ENCODE peak calls at places on chromosomes 13 and 19, in five cellular contexts. X is K562, E is HepG2, A is A549, L is endothelial cell of umbilical vein. G is an unnamed sample.

GRCh38 chr19:46859637-46860124 is 1.1 kb upstream of the ARHGAP35 start:
- DNase-seq in E (peak), L (no peak), A (peak), X (peak), G (no peak)

GRCh38 chr13:37293295-37293694 is 187.8 kb upstream of the CSNK1A1L start:
- DNase-seq in E (no peak), X (no peak), L (no peak), A (no peak), G (no peak)

GRCh38 chr13:24306632-24307031 is 2.7 kb upstream of the C1QTNF9 start:
- DNase-seq in X (no peak), L (no peak), E (peak), A (no peak), G (no peak)

GRCh38 chr13:108561152-108561551 is 68.3 kb upstream of the MYO16 start:
- DNase-seq in L (no peak), A (no peak), E (no peak), X (no peak), G (no peak)

GRCh38 chr19:5925830-5926459 is 11.9 kb downstream of the CAPS start:
- DNase-seq in X (no peak), E (no peak), L (no peak), A (no peak), G (no peak)

GRCh38 chr13:75978815-75979214 is 342.7 kb downstream of the LMO7 start:
- DNase-seq in E (no peak), L (no peak), A (no peak), X (no peak), G (no peak)

GRCh38 chr19:932647-933552 is 7.1 kb downstream of the ARID3A start:
- DNase-seq in E (no peak), L (no peak), A (no peak), X (no peak), G (peak)

GRCh38 chr19:5696196-5697021 is 6.3 kb downstream of the RPL36 start:
- DNase-seq in A (no peak), E (no peak), X (no peak), L (no peak), G (no peak)

GRCh38 chr13:98890186-98890585 is 87.7 kb downstream of the DOCK9 start:
- DNase-seq in E (no peak), A (no peak), L (peak), X (no peak), G (no peak)

GRCh38 chr19:38228491-38229439 is 4.7 kb upstream of the DPF1 start:
- DNase-seq in L (no peak), A (no peak), E (no peak), X (peak), G (no peak)

GRCh38 chr19:34309368-34310138 is 55.2 kb downstream of the GARRE1 start:
- DNase-seq in L (no peak), E (no peak), A (no peak), X (no peak), G (no peak)

GRCh38 chr13:77429320-77430142 is 102.6 kb upstream of the MYCBP2 start:
- DNase-seq in L (no peak), X (no peak), A (no peak), E (no peak), G (no peak)

GRCh38 chr13:73146705-73147104 is 87.9 kb downstream of the KLF5 start:
- DNase-seq in E (no peak), A (no peak), L (no peak), X (no peak), G (no peak)

GRCh38 chr13:97262058-97262457 is 39.9 kb downstream of the MBNL2 start:
- DNase-seq in L (no peak), X (no peak), A (no peak), E (no peak), G (peak)

GRCh38 chr19:619286-620002 is 13.9 kb downstream of the POLRMT start:
- DNase-seq in E (no peak), A (no peak), L (no peak), X (no peak), G (no peak)

GRCh38 chr19:50486823-50487515 is 10.3 kb upstream of the GARIN5A start:
- DNase-seq in L (peak), X (peak), E (peak), A (no peak), G (peak)

GRCh38 chr13:89930861-89931260 is 1416.6 kb upstream of the MIR17HG start:
- DNase-seq in A (no peak), E (no peak), L (no peak), X (no peak), G (no peak)

GRCh38 chr13:35987572-35988513 is 143.3 kb downstream of the DCLK1 start:
- DNase-seq in X (no peak), L (no peak), E (no peak), A (no peak), G (no peak)

GRCh38 chr13:48653074-48654054 is at the start of gene CYSLTR2:
- DNase-seq in X (no peak), E (no peak), A (no peak), L (peak), G (peak)

GRCh38 chr19:39924389-39924788 is 10.0 kb downstream of the FCGBP start:
- DNase-seq in E (no peak), L (no peak), A (no peak), X (no peak), G (no peak)

GRCh38 chr19:33641956-33642498 is 20.3 kb downstream of the CHST8 start:
- DNase-seq in L (no peak), A (no peak), E (no peak), X (no peak), G (no peak)

GRCh38 chr19:11397089-11397610 is 13.0 kb upstream of the EPOR start:
- DNase-seq in E (no peak), X (no peak), L (no peak), A (no peak), G (no peak)

GRCh38 chr19:14672043-14672872 is 2.4 kb downstream of the ADGRE3 start:
- DNase-seq in X (no peak), A (no peak), L (no peak), E (no peak), G (peak)

GRCh38 chr13:99339736-99340392 is 32.7 kb upstream of the GPR183 start:
- DNase-seq in X (peak), A (no peak), L (no peak), E (no peak), G (no peak)

GRCh38 chr19:40006273-40006691 is 9.4 kb downstream of the ZNF546 start:
- DNase-seq in X (peak), A (peak), E (no peak), L (peak), G (no peak)

GRCh38 chr19:27972291-27973040 is 1240.5 kb downstream of the UQCRFS1 start:
- DNase-seq in L (no peak), A (no peak), E (no peak), X (no peak), G (no peak)

GRCh38 chr13:114110091-114110829 is 22.2 kb downstream of the RASA3 start:
- DNase-seq in X (no peak), L (peak), E (no peak), A (no peak), G (peak)

GRCh38 chr19:2653717-2654584 is 48.5 kb downstream of the GNG7 start:
- DNase-seq in X (no peak), E (no peak), A (no peak), L (no peak), G (no peak)

GRCh38 chr13:59641758-59642157 is 522.0 kb downstream of the DIAPH3 start:
- DNase-seq in A (no peak), L (no peak), E (no peak), X (no peak), G (no peak)

DNA sequence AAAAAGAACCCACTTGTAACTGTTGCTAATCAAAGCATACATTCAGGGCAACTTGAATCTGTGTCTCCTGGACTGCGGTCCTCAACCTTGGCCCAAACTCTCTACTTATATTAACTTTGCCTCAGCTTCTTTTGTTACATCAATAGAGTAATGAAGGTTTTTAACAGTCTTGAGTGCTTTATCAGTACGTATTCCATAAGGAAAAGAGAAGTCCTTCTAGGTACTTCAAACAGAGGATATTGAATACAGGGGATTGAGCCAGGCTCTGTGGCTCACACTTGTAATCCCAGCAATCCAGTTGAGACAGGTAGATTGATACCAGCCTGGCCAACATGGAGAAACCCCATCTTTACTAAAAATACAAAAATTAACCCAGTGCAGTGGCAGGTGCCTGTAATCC is 1.2 kb upstream of the EPS15L1 start:
- DNase-seq in A (no peak), E (no peak), L (no peak), X (no peak), G (no peak)
- TF ChIP-seq MYC in A (no peak), E (no peak), L (no peak), X (no peak), G (no peak)

GRCh38 chr19:16645140-16645539 is 14.8 kb downstream of the SMIM7 start:
- DNase-seq in E (no peak), X (no peak), L (no peak), A (no peak), G (no peak)
- TF ChIP-seq MYC in E (no peak), X (no peak), L (no peak), A (no peak), G (no peak)

GRCh38 chr13:112803422-112803821 is 113.6 kb downstream of the ATP11A start:
- DNase-seq in X (no peak), E (no peak), A (no peak), L (no peak), G (no peak)
- TF ChIP-seq MYC in X (no peak), E (no peak), A (no peak), L (no peak), G (no peak)

DNA sequence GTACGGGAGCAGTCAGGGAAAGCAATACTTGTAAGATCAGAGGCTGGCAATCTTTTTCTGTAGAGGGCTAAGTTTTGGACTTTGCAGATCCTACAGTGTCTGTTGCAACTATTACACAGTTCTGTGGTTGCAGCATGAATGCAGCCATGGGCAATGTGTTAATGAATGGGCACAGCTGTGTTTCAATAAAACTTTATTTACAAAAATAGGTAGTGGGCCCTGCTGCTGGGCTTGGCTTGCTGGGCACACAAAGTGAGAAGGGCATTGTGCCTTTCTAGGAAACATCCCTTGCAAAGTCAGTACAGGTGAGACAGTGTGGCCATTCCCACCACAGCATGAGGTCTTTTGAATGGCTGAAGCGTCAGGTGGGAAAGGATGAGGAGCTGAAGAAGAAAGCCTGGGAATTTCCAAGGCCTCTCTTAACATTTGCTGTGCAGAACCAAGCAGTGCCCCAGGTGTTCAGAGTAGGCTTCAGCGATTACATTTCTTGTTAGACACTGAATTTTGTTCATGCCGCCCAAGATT is 9.1 kb downstream of the KL start:
- DNase-seq in E (no peak), A (no peak), X (no peak), L (no peak), G (peak)
- TF ChIP-seq MYC in E (no peak), A (no peak), X (no peak), L (no peak), G (no peak)

GRCh38 chr13:72062566-72062965 is 195.6 kb upstream of the DACH1 start:
- DNase-seq in A (no peak), X (no peak), E (no peak), L (peak), G (peak)
- TF ChIP-seq MYC in A (no peak), X (no peak), E (no peak), L (no peak), G (no peak)